ENCODE peak calls at places on chromosomes 16 and 17, in nine cellular contexts. B is RWPE1; T is cardiac muscle cell; V is CD8-positive, alpha-beta T cell; L is esophagus squamous epithelium; Y is stomach; O is CD8-positive, alpha-beta memory T cell; C is GM23338; R is left lung. E is an unnamed sample.

GRCh38 chr17:45050680-45051059 is 762 bp downstream of the DCAKD start:
- DNase-seq in L (no peak), V (peak), B (no peak), O (no peak), Y (no peak), C (peak), R (no peak), T (peak), E (no peak)

GRCh38 chr16:27737513-27737912 is 187.6 kb downstream of the KATNIP start:
- DNase-seq in R (no peak), C (no peak), B (no peak), Y (no peak), V (no peak), O (no peak), T (no peak), L (no peak), E (no peak)

GRCh38 chr17:2416010-2416734 is 15.3 kb upstream of the MNT start:
- DNase-seq in R (peak), Y (peak), B (peak), L (no peak), V (peak), C (peak), T (peak), O (peak), E (peak)

GRCh38 chr17:42132941-42133340 is 10.3 kb downstream of the HSPB9 start:
- DNase-seq in L (no peak), C (no peak), B (no peak), Y (peak), T (peak), O (no peak), V (no peak), R (peak), E (peak)

GRCh38 chr16:82653550-82654511 is 27.1 kb downstream of the CDH13 start:
- DNase-seq in B (peak), Y (no peak), R (no peak), T (peak), O (peak), C (peak), V (peak), L (no peak), E (no peak)

GRCh38 chr16:825298-826061 is 24.9 kb upstream of the GNG13 start:
- DNase-seq in B (no peak), V (no peak), L (no peak), T (no peak), Y (no peak), C (no peak), R (no peak), O (no peak), E (peak)

GRCh38 chr16:12753203-12754023 is 50.3 kb downstream of the CPPED1 start:
- DNase-seq in L (no peak), B (no peak), T (no peak), R (no peak), V (no peak), C (no peak), O (no peak), Y (no peak), E (no peak)

GRCh38 chr17:28385037-28385797 is 13.7 kb downstream of the SARM1 start:
- DNase-seq in O (no peak), Y (peak), L (no peak), T (no peak), R (no peak), V (no peak), B (no peak), C (peak), E (no peak)

GRCh38 chr16:29192329-29193247 is 207.7 kb downstream of the LAT start:
- DNase-seq in T (no peak), O (no peak), L (no peak), R (no peak), V (no peak), B (no peak), C (no peak), Y (no peak), E (no peak)

GRCh38 chr16:79997257-79997656 is 396.7 kb upstream of the MAF start:
- DNase-seq in L (no peak), O (no peak), C (peak), V (no peak), Y (no peak), B (no peak), R (no peak), T (peak), E (no peak)

GRCh38 chr16:11671271-11671670 is 3.0 kb downstream of the SNN start:
- DNase-seq in R (no peak), B (no peak), C (no peak), V (no peak), O (no peak), T (no peak), L (no peak), Y (no peak), E (no peak)

GRCh38 chr16:50635505-50636392 is 45.4 kb downstream of the SNX20 start:
- DNase-seq in O (no peak), V (no peak), Y (no peak), L (no peak), R (no peak), B (no peak), T (no peak), C (peak), E (no peak)

GRCh38 chr16:12703935-12704334 is 99.8 kb downstream of the CPPED1 start:
- DNase-seq in R (no peak), T (no peak), O (no peak), L (no peak), C (no peak), Y (no peak), V (no peak), B (no peak), E (no peak)

GRCh38 chr16:83772806-83773205 is 35.0 kb upstream of the HSBP1 start:
- DNase-seq in T (no peak), L (no peak), C (no peak), R (no peak), B (no peak), V (no peak), Y (no peak), O (no peak), E (no peak)

GRCh38 chr16:82241469-82242052 is 71.5 kb upstream of the MPHOSPH6 start:
- DNase-seq in V (no peak), O (no peak), Y (no peak), B (no peak), R (no peak), C (peak), L (no peak), T (no peak), E (no peak)

GRCh38 chr17:39080416-39081179 is 70.8 kb downstream of the PLXDC1 start:
- DNase-seq in Y (no peak), L (no peak), V (no peak), O (no peak), T (peak), C (no peak), B (no peak), R (no peak), E (no peak)

GRCh38 chr17:11031787-11032186 is 193.9 kb upstream of the PIRT start:
- DNase-seq in V (no peak), C (peak), Y (no peak), R (no peak), O (no peak), L (no peak), T (no peak), B (no peak), E (no peak)

GRCh38 chr16:4940719-4941118 is 3.8 kb upstream of the PPL start:
- DNase-seq in T (no peak), B (no peak), C (peak), Y (no peak), O (no peak), V (no peak), R (no peak), L (no peak), E (no peak)

GRCh38 chr17:29291163-29291752 is 2.7 kb downstream of the NUFIP2 start:
- DNase-seq in B (peak), R (no peak), T (peak), C (peak), V (no peak), O (peak), Y (no peak), L (no peak), E (no peak)

DNA sequence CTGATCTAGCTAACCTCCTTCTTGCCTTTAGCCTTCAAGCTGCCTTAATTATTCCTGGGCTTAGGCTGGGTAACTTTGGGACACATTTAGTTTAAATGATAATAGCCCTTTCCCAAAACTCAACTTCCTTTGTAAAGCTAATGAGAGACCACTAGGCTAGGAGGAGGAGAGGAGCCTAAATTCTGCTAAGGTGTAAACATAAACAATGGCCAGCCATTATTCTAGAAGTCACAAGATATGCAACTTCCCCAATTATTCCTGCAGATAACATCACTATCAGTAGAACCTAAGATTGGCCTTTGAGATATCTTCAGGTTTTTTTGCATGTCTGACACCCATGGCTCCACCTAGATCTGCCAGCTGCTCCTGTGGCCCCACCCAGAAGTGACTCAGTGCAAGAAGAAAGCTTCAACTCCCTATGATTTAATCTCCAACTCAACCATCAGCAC is 131.2 kb upstream of the FAM20A start:
- DNase-seq in V (no peak), L (no peak), C (peak), T (no peak), O (no peak), B (no peak), R (no peak), Y (no peak), E (no peak)
- H3K27ac ChIP-seq in V (no peak), L (no peak), C (peak), T (peak), O (no peak), B (no peak), R (no peak), Y (no peak), E (no peak)

GRCh38 chr17:40598928-40599627 is 33.8 kb upstream of the CCR7 start:
- DNase-seq in T (peak), B (no peak), V (peak), R (no peak), O (peak), C (no peak), Y (no peak), L (no peak), E (no peak)
- H3K27ac ChIP-seq in T (no peak), B (no peak), V (peak), R (peak), O (peak), C (no peak), Y (peak), L (peak), E (peak)

GRCh38 chr16:86307518-86307903 is 202.8 kb upstream of the FOXF1 start:
- DNase-seq in Y (no peak), T (no peak), V (no peak), O (no peak), C (no peak), B (peak), R (no peak), L (no peak), E (no peak)

GRCh38 chr16:86305440-86305839 is 204.9 kb upstream of the FOXF1 start:
- DNase-seq in O (no peak), L (no peak), B (no peak), R (peak), Y (no peak), T (no peak), C (no peak), V (no peak), E (no peak)

GRCh38 chr16:86306811-86307517 is 203.4 kb upstream of the FOXF1 start:
- DNase-seq in Y (no peak), O (no peak), R (peak), L (no peak), V (no peak), B (no peak), T (peak), C (no peak), E (no peak)

GRCh38 chr16:86304868-86305267 is 205.5 kb upstream of the FOXF1 start:
- DNase-seq in C (no peak), V (no peak), Y (no peak), T (no peak), L (no peak), B (no peak), O (no peak), R (no peak), E (no peak)

DNA sequence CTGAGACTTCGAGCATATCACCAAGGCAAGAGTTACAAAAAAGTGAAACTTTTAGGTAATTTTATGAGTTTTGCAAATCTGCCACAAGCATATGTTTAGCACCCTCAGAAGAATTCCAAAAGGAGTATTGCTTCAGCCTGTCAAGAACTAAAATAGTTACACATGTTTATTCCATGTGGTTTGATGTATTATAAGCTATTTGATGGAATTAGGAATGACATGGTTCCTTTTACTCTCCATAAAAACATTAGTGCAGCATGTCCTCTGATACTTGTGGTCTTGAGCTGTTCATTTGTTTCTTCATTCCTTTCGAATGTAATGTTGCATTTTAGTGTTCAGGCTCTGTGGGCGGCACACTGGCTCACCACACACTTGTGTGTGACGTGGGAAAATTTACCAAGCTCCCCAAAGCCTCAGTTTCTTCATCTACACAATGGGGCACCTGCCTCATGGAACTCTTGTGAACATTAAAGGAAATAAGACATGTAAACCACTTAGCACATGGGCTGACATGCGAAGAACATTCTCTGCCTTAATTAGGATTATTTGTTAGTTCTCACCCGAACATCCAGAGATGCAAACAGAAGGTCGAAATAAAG is 204.2 kb upstream of the FOXF1 start:
- DNase-seq in L (no peak), Y (no peak), R (no peak), V (no peak), B (no peak), T (no peak), C (no peak), O (no peak), E (no peak)
- H3K27ac ChIP-seq in L (no peak), Y (peak), R (no peak), V (no peak), B (no peak), T (no peak), C (no peak), O (no peak), E (no peak)

DNA sequence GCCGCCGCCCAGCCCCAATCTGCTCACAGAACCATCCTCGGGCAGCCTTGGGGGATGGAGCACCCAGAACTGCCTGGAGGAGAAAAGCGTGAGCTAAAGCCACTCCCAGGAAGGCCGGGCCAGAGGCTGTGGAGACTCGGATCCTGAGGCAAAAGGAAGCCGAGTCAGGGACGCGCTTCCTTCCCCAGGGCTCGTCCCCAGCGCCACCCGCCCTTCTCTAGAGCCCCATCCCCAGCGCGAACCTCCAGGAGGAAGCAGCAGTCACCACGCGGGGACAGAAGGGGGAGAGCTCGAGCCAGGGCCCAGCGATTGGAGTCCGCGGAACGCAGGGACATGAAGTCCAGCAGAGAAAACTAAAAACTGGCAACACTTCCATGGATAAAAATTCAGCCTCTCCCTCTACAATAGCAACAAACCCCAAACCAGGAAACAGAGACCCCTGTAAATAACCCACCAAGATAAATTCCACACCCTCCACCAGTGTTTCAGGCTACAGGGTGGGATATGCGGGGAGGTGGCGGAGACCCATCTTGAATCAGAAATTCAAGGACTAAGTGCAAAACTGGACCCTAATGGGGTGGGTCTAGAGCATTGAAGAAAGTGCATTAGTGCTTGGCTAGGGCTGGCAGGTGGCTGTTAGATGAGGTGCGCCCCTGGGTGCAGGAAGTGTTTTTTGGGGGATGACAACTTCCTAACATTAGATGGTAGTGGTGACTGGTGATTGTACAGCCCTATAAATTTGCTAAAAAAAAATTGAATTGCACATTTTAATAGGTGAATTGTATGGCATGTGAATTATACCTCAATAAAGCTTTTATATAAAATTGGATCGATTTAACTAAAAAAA is 116.1 kb upstream of the METRNL start:
- DNase-seq in V (peak), L (no peak), R (peak), O (no peak), T (peak), C (peak), Y (peak), B (peak), E (no peak)
- H3K27ac ChIP-seq in V (no peak), L (peak), R (peak), O (no peak), T (no peak), C (no peak), Y (no peak), B (peak), E (no peak)

GRCh38 chr17:48882272-48882671 is 10.3 kb upstream of the ATP5MC1 start:
- DNase-seq in B (no peak), R (no peak), O (no peak), Y (no peak), T (no peak), C (no peak), V (no peak), L (no peak), E (no peak)
- H3K27ac ChIP-seq in B (no peak), R (no peak), O (no peak), Y (no peak), T (no peak), C (no peak), V (no peak), L (no peak), E (no peak)

GRCh38 chr16:9447195-9447551 is 355.7 kb downstream of the HAPSTR1 start:
- DNase-seq in Y (peak), B (no peak), L (no peak), O (no peak), R (peak), V (no peak), C (no peak), T (no peak), E (no peak)
- H3K27ac ChIP-seq in Y (no peak), B (no peak), L (no peak), O (no peak), R (no peak), V (no peak), C (no peak), T (no peak), E (no peak)

GRCh38 chr16:89334461-89334860 is 117.0 kb downstream of the ZNF778 start:
- DNase-seq in C (no peak), O (no peak), B (no peak), V (no peak), R (peak), L (no peak), T (no peak), Y (no peak), E (no peak)

GRCh38 chr16:89334050-89334449 is 116.5 kb downstream of the ZNF778 start:
- DNase-seq in V (no peak), B (no peak), T (no peak), C (no peak), Y (no peak), L (no peak), R (no peak), O (no peak), E (no peak)

GRCh38 chr16:89330177-89330856 is 112.8 kb downstream of the ZNF778 start:
- DNase-seq in R (peak), T (peak), V (peak), Y (peak), C (peak), O (peak), L (no peak), B (peak), E (no peak)

GRCh38 chr16:89332248-89333245 is 115.0 kb downstream of the ZNF778 start:
- DNase-seq in V (no peak), C (no peak), B (no peak), O (no peak), T (no peak), R (no peak), Y (no peak), L (no peak), E (no peak)

GRCh38 chr16:89331371-89332109 is 114.0 kb downstream of the ZNF778 start:
- DNase-seq in O (peak), L (no peak), R (no peak), Y (no peak), T (no peak), B (no peak), V (peak), C (no peak), E (no peak)
- H3K27ac ChIP-seq in O (peak), L (no peak), R (peak), Y (no peak), T (no peak), B (peak), V (no peak), C (peak), E (no peak)

DNA sequence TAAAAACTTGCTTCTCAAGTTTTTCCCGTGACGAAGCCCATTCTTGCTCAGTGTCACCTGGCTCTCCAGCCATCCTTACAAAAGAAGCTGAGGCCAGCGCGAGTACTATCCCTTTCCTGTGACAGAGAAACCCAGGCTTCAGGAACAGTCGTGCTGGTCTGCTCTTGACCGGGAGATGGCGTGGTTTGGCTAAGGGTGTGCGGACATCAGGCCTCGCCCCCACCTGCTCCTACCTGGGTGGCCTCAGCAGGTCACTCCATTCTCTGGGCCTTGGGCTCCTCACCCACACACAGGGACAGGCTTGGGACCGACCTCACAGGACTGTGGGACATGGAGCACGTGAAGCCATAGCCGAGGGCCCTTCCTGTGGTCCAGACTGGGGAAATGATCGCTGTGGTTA is 75.2 kb upstream of the CIBAR2 start:
- DNase-seq in B (no peak), V (no peak), O (no peak), C (peak), L (no peak), T (no peak), R (no peak), Y (no peak), E (no peak)
- H3K27ac ChIP-seq in B (no peak), V (no peak), O (no peak), C (no peak), L (no peak), T (peak), R (no peak), Y (no peak), E (no peak)